ENCODE peak calls at places on chromosomes 6 and 20, in six cellular contexts. One of them, this sample, is unnamed.

GRCh38 chr6:4687989-4688947 is 87.9 kb upstream of the CDYL start:
- DNase-seq in esophagus muscularis mucosa: no peak
- DNase-seq in sigmoid colon: no peak
- DNase-seq in H54: peak
- DNase-seq in tibial nerve: no peak
- DNase-seq in breast epithelium: no peak
- DNase-seq in this sample: no peak

GRCh38 chr6:36241728-36242127 is 28.1 kb upstream of the PNPLA1 start:
- DNase-seq in breast epithelium: no peak
- DNase-seq in tibial nerve: no peak
- DNase-seq in sigmoid colon: no peak
- DNase-seq in esophagus muscularis mucosa: no peak
- DNase-seq in H54: no peak
- DNase-seq in this sample: no peak

GRCh38 chr6:170063851-170064617 is 226.8 kb downstream of the DLL1 start:
- DNase-seq in tibial nerve: no peak
- DNase-seq in H54: no peak
- DNase-seq in esophagus muscularis mucosa: no peak
- DNase-seq in sigmoid colon: peak
- DNase-seq in breast epithelium: no peak
- DNase-seq in this sample: peak

GRCh38 chr20:504632-505075 is 38.9 kb downstream of the CSNK2A1 start:
- DNase-seq in esophagus muscularis mucosa: no peak
- DNase-seq in H54: no peak
- DNase-seq in tibial nerve: no peak
- DNase-seq in sigmoid colon: no peak
- DNase-seq in breast epithelium: no peak
- DNase-seq in this sample: no peak

GRCh38 chr20:21028436-21028835 is 77.7 kb downstream of the LINC00237 start:
- DNase-seq in sigmoid colon: no peak
- DNase-seq in esophagus muscularis mucosa: no peak
- DNase-seq in tibial nerve: no peak
- DNase-seq in breast epithelium: no peak
- DNase-seq in H54: no peak
- DNase-seq in this sample: no peak

GRCh38 chr6:146339716-146340115 is 203.9 kb upstream of the RAB32 start:
- DNase-seq in tibial nerve: no peak
- DNase-seq in sigmoid colon: no peak
- DNase-seq in esophagus muscularis mucosa: no peak
- DNase-seq in breast epithelium: no peak
- DNase-seq in H54: no peak
- DNase-seq in this sample: no peak

GRCh38 chr20:54643761-54644160 is 168.4 kb downstream of the DOK5 start:
- DNase-seq in breast epithelium: no peak
- DNase-seq in esophagus muscularis mucosa: no peak
- DNase-seq in tibial nerve: no peak
- DNase-seq in H54: no peak
- DNase-seq in sigmoid colon: no peak
- DNase-seq in this sample: no peak

GRCh38 chr6:46010771-46011170 is 4.9 kb downstream of the CLIC5 start:
- DNase-seq in esophagus muscularis mucosa: no peak
- DNase-seq in tibial nerve: no peak
- DNase-seq in sigmoid colon: no peak
- DNase-seq in breast epithelium: no peak
- DNase-seq in H54: no peak
- DNase-seq in this sample: no peak

GRCh38 chr20:10653593-10654288 is 20.1 kb downstream of the JAG1 start:
- DNase-seq in tibial nerve: no peak
- DNase-seq in H54: no peak
- DNase-seq in esophagus muscularis mucosa: no peak
- DNase-seq in sigmoid colon: peak
- DNase-seq in breast epithelium: no peak
- DNase-seq in this sample: no peak

GRCh38 chr6:129369737-129370136 is 340.2 kb downstream of the ARHGAP18 start:
- DNase-seq in tibial nerve: no peak
- DNase-seq in breast epithelium: no peak
- DNase-seq in esophagus muscularis mucosa: no peak
- DNase-seq in sigmoid colon: no peak
- DNase-seq in H54: no peak
- DNase-seq in this sample: no peak

GRCh38 chr20:35627121-35627520 is 11.5 kb downstream of the SPAG4 start:
- DNase-seq in breast epithelium: no peak
- DNase-seq in esophagus muscularis mucosa: no peak
- DNase-seq in tibial nerve: no peak
- DNase-seq in H54: no peak
- DNase-seq in sigmoid colon: no peak
- DNase-seq in this sample: no peak

GRCh38 chr6:41451515-41452163 is 94.5 kb upstream of the FOXP4 start:
- DNase-seq in esophagus muscularis mucosa: no peak
- DNase-seq in sigmoid colon: peak
- DNase-seq in breast epithelium: no peak
- DNase-seq in tibial nerve: no peak
- DNase-seq in H54: no peak
- DNase-seq in this sample: peak

GRCh38 chr20:58891686-58892125 is 39.2 kb downstream of the GNAS start:
- DNase-seq in esophagus muscularis mucosa: no peak
- DNase-seq in sigmoid colon: peak
- DNase-seq in H54: peak
- DNase-seq in tibial nerve: no peak
- DNase-seq in breast epithelium: no peak
- DNase-seq in this sample: no peak

GRCh38 chr6:13422601-13423247 is 64.7 kb downstream of the GFOD1 start:
- DNase-seq in sigmoid colon: no peak
- DNase-seq in tibial nerve: no peak
- DNase-seq in esophagus muscularis mucosa: no peak
- DNase-seq in H54: no peak
- DNase-seq in breast epithelium: no peak
- DNase-seq in this sample: no peak

GRCh38 chr20:9758752-9759151 is 80.1 kb downstream of the PAK5 start:
- DNase-seq in tibial nerve: no peak
- DNase-seq in sigmoid colon: no peak
- DNase-seq in breast epithelium: no peak
- DNase-seq in esophagus muscularis mucosa: no peak
- DNase-seq in H54: no peak
- DNase-seq in this sample: no peak

GRCh38 chr20:1943267-1944002 is 48.2 kb downstream of the SIRPA start:
- DNase-seq in tibial nerve: peak
- DNase-seq in esophagus muscularis mucosa: no peak
- DNase-seq in sigmoid colon: peak
- DNase-seq in breast epithelium: no peak
- DNase-seq in H54: no peak
- DNase-seq in this sample: peak

GRCh38 chr6:104909140-104909525 is 47.8 kb upstream of the LIN28B start:
- DNase-seq in H54: no peak
- DNase-seq in sigmoid colon: no peak
- DNase-seq in breast epithelium: no peak
- DNase-seq in esophagus muscularis mucosa: no peak
- DNase-seq in tibial nerve: no peak
- DNase-seq in this sample: no peak

GRCh38 chr20:3559637-3560036 is 88.8 kb downstream of the ATRN start:
- DNase-seq in H54: no peak
- DNase-seq in sigmoid colon: no peak
- DNase-seq in breast epithelium: no peak
- DNase-seq in tibial nerve: no peak
- DNase-seq in esophagus muscularis mucosa: no peak
- DNase-seq in this sample: no peak

GRCh38 chr6:118980063-118980462 is 45.1 kb upstream of the MCM9 start:
- DNase-seq in esophagus muscularis mucosa: no peak
- DNase-seq in tibial nerve: peak
- DNase-seq in breast epithelium: no peak
- DNase-seq in sigmoid colon: no peak
- DNase-seq in H54: no peak
- DNase-seq in this sample: no peak

GRCh38 chr20:32780749-32781402 is 18.7 kb downstream of the DNMT3B start:
- DNase-seq in sigmoid colon: no peak
- DNase-seq in H54: no peak
- DNase-seq in esophagus muscularis mucosa: no peak
- DNase-seq in tibial nerve: no peak
- DNase-seq in breast epithelium: no peak
- DNase-seq in this sample: no peak

GRCh38 chr20:17648782-17649730 is 33.0 kb downstream of the RRBP1 start:
- DNase-seq in breast epithelium: no peak
- DNase-seq in H54: no peak
- DNase-seq in sigmoid colon: peak
- DNase-seq in esophagus muscularis mucosa: no peak
- DNase-seq in tibial nerve: no peak
- DNase-seq in this sample: peak

GRCh38 chr20:41733151-41733550 is 115.0 kb upstream of the CHD6 start:
- DNase-seq in H54: no peak
- DNase-seq in esophagus muscularis mucosa: no peak
- DNase-seq in breast epithelium: no peak
- DNase-seq in sigmoid colon: no peak
- DNase-seq in tibial nerve: no peak
- DNase-seq in this sample: no peak

GRCh38 chr6:125231133-125231532 is 70.6 kb downstream of the HDDC2 start:
- DNase-seq in tibial nerve: no peak
- DNase-seq in breast epithelium: no peak
- DNase-seq in H54: no peak
- DNase-seq in sigmoid colon: no peak
- DNase-seq in esophagus muscularis mucosa: no peak
- DNase-seq in this sample: no peak

GRCh38 chr20:9817654-9818053 is 21.2 kb downstream of the PAK5 start:
- DNase-seq in breast epithelium: no peak
- DNase-seq in sigmoid colon: no peak
- DNase-seq in tibial nerve: no peak
- DNase-seq in esophagus muscularis mucosa: no peak
- DNase-seq in H54: no peak
- DNase-seq in this sample: no peak

GRCh38 chr20:647479-648019 is 5.5 kb downstream of the SRXN1 start:
- DNase-seq in sigmoid colon: no peak
- DNase-seq in breast epithelium: no peak
- DNase-seq in H54: no peak
- DNase-seq in tibial nerve: no peak
- DNase-seq in esophagus muscularis mucosa: no peak
- DNase-seq in this sample: no peak

GRCh38 chr6:136510299-136510698 is 39.9 kb downstream of the MAP7 start:
- DNase-seq in sigmoid colon: no peak
- DNase-seq in tibial nerve: no peak
- DNase-seq in breast epithelium: no peak
- DNase-seq in esophagus muscularis mucosa: peak
- DNase-seq in H54: no peak
- DNase-seq in this sample: no peak

GRCh38 chr6:1118287-1118647 is 193.6 kb upstream of the FOXQ1 start:
- DNase-seq in sigmoid colon: no peak
- DNase-seq in H54: no peak
- DNase-seq in esophagus muscularis mucosa: no peak
- DNase-seq in breast epithelium: no peak
- DNase-seq in tibial nerve: no peak
- DNase-seq in this sample: no peak

GRCh38 chr20:22438926-22439325 is 145.4 kb downstream of the FOXA2 start:
- DNase-seq in H54: no peak
- DNase-seq in esophagus muscularis mucosa: no peak
- DNase-seq in sigmoid colon: no peak
- DNase-seq in breast epithelium: no peak
- DNase-seq in tibial nerve: no peak
- DNase-seq in this sample: no peak

GRCh38 chr20:1423625-1424106 is 30.8 kb upstream of the FKBP1A start:
- DNase-seq in breast epithelium: no peak
- DNase-seq in H54: no peak
- DNase-seq in sigmoid colon: no peak
- DNase-seq in tibial nerve: no peak
- DNase-seq in esophagus muscularis mucosa: peak
- DNase-seq in this sample: no peak

GRCh38 chr6:21220271-21220987 is 373.1 kb upstream of the SOX4 start:
- DNase-seq in esophagus muscularis mucosa: no peak
- DNase-seq in H54: no peak
- DNase-seq in sigmoid colon: no peak
- DNase-seq in breast epithelium: no peak
- DNase-seq in tibial nerve: no peak
- DNase-seq in this sample: no peak

GRCh38 chr20:47647994-47648393 is 137.3 kb downstream of the SULF2 start:
- DNase-seq in H54: no peak
- DNase-seq in tibial nerve: no peak
- DNase-seq in breast epithelium: no peak
- DNase-seq in sigmoid colon: no peak
- DNase-seq in esophagus muscularis mucosa: no peak
- DNase-seq in this sample: no peak

GRCh38 chr20:40706977-40707582 is 18.0 kb upstream of the MAFB start:
- DNase-seq in H54: no peak
- DNase-seq in tibial nerve: no peak
- DNase-seq in breast epithelium: no peak
- DNase-seq in esophagus muscularis mucosa: no peak
- DNase-seq in sigmoid colon: no peak
- DNase-seq in this sample: no peak
- TF ChIP-seq POLR2A in H54: no peak
- TF ChIP-seq POLR2A in tibial nerve: no peak
- TF ChIP-seq POLR2A in breast epithelium: no peak
- TF ChIP-seq POLR2A in esophagus muscularis mucosa: no peak
- TF ChIP-seq POLR2A in sigmoid colon: no peak
- TF ChIP-seq POLR2A in this sample: no peak

GRCh38 chr6:28080631-28081485 is 490 bp downstream of the ZNF165 start:
- DNase-seq in breast epithelium: peak
- DNase-seq in esophagus muscularis mucosa: peak
- DNase-seq in sigmoid colon: peak
- DNase-seq in H54: peak
- DNase-seq in tibial nerve: peak
- DNase-seq in this sample: peak
- TF ChIP-seq POLR2A in breast epithelium: peak
- TF ChIP-seq POLR2A in esophagus muscularis mucosa: no peak
- TF ChIP-seq POLR2A in sigmoid colon: peak
- TF ChIP-seq POLR2A in H54: peak
- TF ChIP-seq POLR2A in tibial nerve: peak
- TF ChIP-seq POLR2A in this sample: no peak

GRCh38 chr20:37406010-37406998 is 60.4 kb downstream of the SRC start:
- DNase-seq in tibial nerve: no peak
- DNase-seq in sigmoid colon: no peak
- DNase-seq in H54: peak
- DNase-seq in esophagus muscularis mucosa: no peak
- DNase-seq in breast epithelium: no peak
- DNase-seq in this sample: no peak
- TF ChIP-seq POLR2A in tibial nerve: no peak
- TF ChIP-seq POLR2A in sigmoid colon: no peak
- TF ChIP-seq POLR2A in H54: peak
- TF ChIP-seq POLR2A in esophagus muscularis mucosa: no peak
- TF ChIP-seq POLR2A in breast epithelium: no peak
- TF ChIP-seq POLR2A in this sample: no peak

DNA sequence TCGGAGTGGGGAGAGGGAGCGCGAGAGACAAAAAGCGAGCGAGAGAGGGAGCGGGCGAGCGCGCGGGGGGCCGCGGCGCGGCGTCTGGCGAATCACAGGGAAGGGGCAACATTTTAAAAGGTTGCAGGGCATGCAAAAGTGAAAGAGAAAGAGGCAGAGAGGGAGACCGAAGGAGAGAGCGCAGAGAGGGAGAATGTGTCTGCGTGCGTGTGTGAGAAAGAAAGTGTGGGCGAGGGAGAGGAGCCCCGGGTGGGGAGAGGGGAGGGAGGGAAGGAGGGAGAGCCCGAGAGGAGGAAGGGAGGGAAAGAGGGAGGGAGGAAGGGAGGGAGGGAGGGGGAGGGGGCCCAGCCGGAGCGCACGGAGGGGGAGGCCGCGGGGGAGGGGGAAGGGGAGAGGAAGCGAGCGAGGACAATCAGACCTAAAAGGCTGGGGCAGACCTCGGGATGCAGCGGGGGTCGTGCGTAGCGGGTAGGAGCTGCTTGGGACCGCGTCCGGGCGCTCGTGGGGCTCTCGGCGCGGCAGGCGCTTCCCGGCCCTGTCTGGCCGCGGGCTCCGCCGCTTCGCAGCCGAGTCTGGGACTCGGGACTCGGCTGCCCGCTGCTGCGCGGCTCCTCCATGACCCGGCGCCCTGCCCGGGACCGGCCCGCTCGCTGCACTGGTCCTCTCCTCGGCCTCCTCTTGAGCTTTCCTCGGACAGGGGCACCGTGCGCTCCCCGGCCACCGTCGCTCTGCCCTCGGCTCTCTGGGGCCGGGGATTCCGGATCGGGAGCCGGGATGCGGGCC is 2.5 kb downstream of the TFAP2A start:
- DNase-seq in H54: no peak
- DNase-seq in tibial nerve: no peak
- DNase-seq in breast epithelium: peak
- DNase-seq in sigmoid colon: no peak
- DNase-seq in esophagus muscularis mucosa: no peak
- DNase-seq in this sample: peak
- TF ChIP-seq POLR2A in H54: peak
- TF ChIP-seq POLR2A in tibial nerve: no peak
- TF ChIP-seq POLR2A in breast epithelium: peak
- TF ChIP-seq POLR2A in sigmoid colon: no peak
- TF ChIP-seq POLR2A in esophagus muscularis mucosa: no peak
- TF ChIP-seq POLR2A in this sample: no peak